ENCODE peak calls at places on chromosomes 16 and 17, in five cellular contexts. L, H, I, B and Z are unnamed samples.

GRCh38 chr17:42562845-42563509 is 1.0 kb downstream of the COASY start:
- DNase-seq in L (no peak), I (no peak), B (no peak), H (no peak), Z (no peak)

GRCh38 chr16:48231675-48232214 is 12.4 kb upstream of the LONP2 start:
- DNase-seq in I (peak), L (no peak), B (peak), H (peak), Z (peak)

GRCh38 chr17:42116705-42117396 is 4.3 kb downstream of the KAT2A start:
- DNase-seq in I (peak), L (peak), H (peak), B (peak), Z (peak)

GRCh38 chr16:75256871-75257343 is 5.5 kb upstream of the BCAR1 start:
- DNase-seq in B (no peak), L (no peak), I (no peak), H (peak), Z (peak)

GRCh38 chr17:70804161-70804560 is 634.8 kb downstream of the KCNJ2 start:
- DNase-seq in H (no peak), I (no peak), B (no peak), L (no peak), Z (no peak)

GRCh38 chr17:28598389-28598788 is 436 bp downstream of the SPAG5 start:
- DNase-seq in B (no peak), H (no peak), L (no peak), I (no peak), Z (no peak)

GRCh38 chr16:886084-886543 is 84.7 kb downstream of the LMF1 start:
- DNase-seq in I (no peak), B (no peak), H (no peak), L (no peak), Z (peak)

GRCh38 chr16:15672514-15673167 is 22.6 kb downstream of the NDE1 start:
- DNase-seq in B (peak), I (peak), H (peak), L (peak), Z (peak)

GRCh38 chr17:18252160-18252559 is 6.4 kb downstream of the FLII start:
- DNase-seq in I (no peak), H (no peak), B (no peak), L (no peak), Z (no peak)

GRCh38 chr17:78715000-78715771 is 66.9 kb downstream of the CYTH1 start:
- DNase-seq in B (no peak), I (no peak), L (no peak), H (no peak), Z (no peak)

GRCh38 chr16:78925071-78925714 is 675.3 kb downstream of the MAF start:
- DNase-seq in H (peak), I (peak), L (no peak), B (peak), Z (no peak)
- TF ChIP-seq CTCF in H (peak), I (peak), L (peak), B (peak), Z (peak)

GRCh38 chr16:67842509-67843342 is 606 bp downstream of the THAP11 start:
- DNase-seq in H (peak), B (peak), L (peak), I (peak), Z (peak)
- TF ChIP-seq CTCF in H (no peak), B (no peak), L (peak), I (peak), Z (no peak)

DNA sequence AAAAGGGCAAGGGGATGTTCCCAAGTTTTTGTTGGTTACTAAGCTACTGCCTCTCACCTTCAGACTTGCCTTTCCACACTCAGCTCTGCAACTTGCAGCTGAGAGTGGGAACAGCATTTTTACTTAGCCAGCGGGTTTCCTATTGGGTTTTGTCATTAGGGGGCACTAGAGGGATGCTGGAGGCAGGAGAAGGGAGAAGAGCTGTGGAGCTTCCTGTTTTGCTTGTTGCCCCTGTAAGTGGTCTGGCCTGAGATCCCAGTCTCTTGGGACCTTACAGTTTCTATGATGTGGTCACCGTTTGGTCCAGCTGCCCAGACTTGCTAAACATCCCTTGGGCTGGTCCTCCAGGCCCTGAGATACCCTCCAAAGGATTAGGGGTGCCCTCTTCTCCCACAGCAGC is 209.6 kb upstream of the NLRP1 start:
- DNase-seq in B (peak), I (no peak), L (no peak), H (no peak), Z (no peak)
- TF ChIP-seq CTCF in B (no peak), I (peak), L (no peak), H (no peak), Z (no peak)

DNA sequence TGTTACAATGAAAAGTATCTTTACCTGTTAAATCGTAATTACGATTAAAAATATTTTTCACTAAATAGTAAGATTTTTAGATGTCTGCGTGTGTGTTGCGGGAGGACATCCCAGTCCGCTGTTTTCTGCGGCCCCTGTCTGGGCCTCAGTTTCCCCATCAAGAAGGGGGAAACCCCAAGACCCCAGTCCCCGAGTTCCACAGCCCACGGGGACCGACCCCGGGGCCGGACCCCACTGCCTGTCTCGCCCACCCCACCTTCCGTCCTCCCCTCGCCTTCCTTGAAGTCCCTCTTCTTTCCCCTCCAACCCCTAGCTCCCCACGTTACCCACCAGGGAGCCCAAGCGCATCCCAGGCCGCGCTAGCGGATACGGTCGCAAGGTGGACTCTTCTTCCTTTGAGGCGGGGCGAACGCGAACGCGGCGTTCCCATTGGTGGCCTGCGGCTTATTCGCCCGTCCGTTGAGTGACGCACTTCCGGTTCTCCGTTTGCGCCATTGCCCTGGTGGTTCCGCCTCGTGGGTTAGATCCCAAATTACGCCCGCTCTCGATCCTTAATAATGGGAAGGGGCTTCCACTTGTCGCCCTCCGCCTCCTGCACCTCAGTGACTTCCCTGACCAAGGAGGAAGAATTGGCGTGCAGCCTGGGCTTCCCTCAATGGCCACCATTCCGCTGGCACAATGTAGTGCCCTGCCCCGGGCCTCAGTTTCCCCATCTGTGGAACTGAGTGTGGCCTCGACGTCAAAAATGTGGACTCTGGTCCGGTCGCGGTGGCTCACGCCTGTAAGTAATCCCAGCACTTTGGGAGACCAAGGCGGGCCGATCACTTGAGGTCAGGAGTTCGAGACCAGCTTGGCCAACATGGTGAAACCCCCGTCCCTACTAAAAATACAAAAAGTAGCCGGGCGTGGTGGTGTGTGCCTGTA is at the start of gene NSMCE1:
- DNase-seq in I (peak), L (peak), H (peak), B (peak), Z (peak)
- TF ChIP-seq CTCF in I (peak), L (peak), H (no peak), B (peak), Z (no peak)

DNA sequence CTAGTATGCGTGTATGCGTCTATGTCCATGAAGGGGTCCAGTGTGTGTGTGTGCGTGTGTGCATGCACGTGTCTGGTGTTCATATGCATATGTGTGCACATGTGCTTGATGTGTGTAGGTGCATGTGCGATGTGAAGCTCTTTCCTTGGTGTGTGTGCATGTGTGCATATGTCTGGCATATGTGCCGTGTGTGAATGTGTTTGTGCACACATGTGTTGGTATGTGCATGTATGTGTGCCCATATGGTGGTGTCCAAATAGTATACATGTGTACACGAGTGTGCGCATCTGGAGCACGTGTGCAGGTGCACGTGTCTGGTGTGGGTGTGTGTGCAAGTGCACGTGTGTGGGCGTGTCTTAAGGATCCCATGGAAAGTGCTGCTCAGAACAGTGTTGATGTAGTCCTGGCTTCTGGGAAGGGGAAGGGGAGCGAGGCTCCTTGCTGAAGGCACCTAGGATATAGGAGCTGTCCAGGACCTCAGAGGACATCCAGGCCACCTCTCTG is 17.0 kb downstream of the CACNA1G start:
- DNase-seq in H (no peak), B (no peak), L (no peak), I (no peak), Z (no peak)
- TF ChIP-seq CTCF in H (no peak), B (no peak), L (no peak), I (no peak), Z (no peak)

DNA sequence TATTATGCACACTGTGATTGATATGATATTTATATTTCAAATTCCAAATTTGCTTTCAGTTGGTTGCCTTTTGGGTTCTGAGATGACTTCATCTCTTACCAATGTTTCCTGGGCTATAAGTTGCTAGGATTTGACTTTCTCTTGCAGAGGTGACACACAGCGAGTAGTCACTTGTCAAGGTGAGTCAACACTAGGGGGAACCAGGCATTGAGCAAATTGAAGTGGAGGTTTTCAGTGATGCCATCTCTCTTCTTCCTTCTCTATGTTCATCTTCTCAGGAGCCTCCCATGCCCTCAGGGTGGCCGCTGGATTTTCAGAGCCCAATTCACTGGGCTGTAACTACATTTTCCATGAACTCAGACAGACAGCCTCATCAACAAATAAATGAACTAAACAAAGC is 6.0 kb upstream of the CPD start:
- DNase-seq in L (no peak), I (no peak), B (no peak), H (no peak), Z (no peak)
- TF ChIP-seq CTCF in L (no peak), I (no peak), B (no peak), H (no peak), Z (no peak)

GRCh38 chr17:6749519-6749918 is 6.3 kb upstream of the XAF1 start:
- DNase-seq in H (no peak), B (no peak), I (no peak), L (no peak), Z (no peak)
- TF ChIP-seq CTCF in H (no peak), B (no peak), I (no peak), L (no peak), Z (no peak)

DNA sequence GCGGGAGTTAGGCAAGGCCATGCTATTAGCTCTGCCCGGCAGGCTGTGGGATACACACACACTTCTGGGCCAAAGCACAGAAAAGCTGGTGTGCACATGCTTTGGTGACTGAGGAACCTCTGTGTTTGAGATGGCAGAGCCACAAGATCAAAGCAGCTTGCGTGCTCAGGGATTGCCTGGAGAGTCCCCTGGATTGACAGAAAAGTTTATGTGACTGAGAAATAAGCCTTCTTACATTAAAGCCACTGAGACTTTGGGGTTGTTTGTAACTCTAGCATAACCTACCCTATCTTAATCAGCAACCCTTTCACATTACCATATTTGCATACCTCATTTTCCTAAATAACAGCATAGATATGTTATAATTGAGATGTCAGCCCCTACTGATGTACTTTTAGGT is 69.3 kb downstream of the MYO1D start:
- DNase-seq in L (no peak), B (no peak), H (no peak), I (no peak), Z (no peak)
- TF ChIP-seq CTCF in L (no peak), B (no peak), H (no peak), I (no peak), Z (no peak)

DNA sequence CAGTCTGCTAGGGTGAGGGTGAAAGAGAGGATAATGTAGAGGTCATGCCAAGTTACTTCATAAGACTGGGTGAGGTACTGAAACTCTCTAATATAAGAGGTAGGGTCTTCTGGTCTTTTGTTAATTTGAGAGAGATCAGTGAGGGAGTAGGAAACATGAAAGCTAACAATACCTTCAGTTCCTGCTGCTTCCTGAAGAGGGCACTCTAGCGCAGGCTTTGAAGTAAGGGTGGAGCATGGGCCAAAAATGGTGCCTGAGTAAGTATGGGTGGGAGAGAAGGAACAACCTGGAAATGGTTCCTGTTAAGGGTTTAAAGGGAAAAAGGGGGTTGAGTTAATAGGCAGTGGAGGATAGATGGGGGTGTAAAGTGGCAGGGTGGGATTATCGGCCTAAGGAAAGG is 2449.5 kb downstream of the TP53TG3F start:
- DNase-seq in I (no peak), L (no peak), H (no peak), B (no peak), Z (no peak)
- TF ChIP-seq CTCF in I (no peak), L (no peak), H (no peak), B (no peak), Z (no peak)